ENCODE peak calls at places on chromosome 12, in eight cellular contexts. Y is CD8-positive, alpha-beta T cell; X is WTC11; P is PC-9; A is body of pancreas; D is tibial artery; S is Calu3; E is left lung. H is an unnamed sample.
A peak's percentile ranks its signal among the peaks of the same experiment; 100 is the strongest.

GRCh38 chr12:125533434-125534029 is 468.3 kb downstream of the AACS start:
- DNase-seq in Y (no peak), X (peak; percentile 86), P (no peak), A (peak; percentile 28), D (no peak), S (peak; percentile 86), E (no peak), H (peak; percentile 74)

GRCh38 chr12:113683566-113683965 is 211.9 kb upstream of the LHX5 start:
- DNase-seq in Y (no peak), X (no peak), P (no peak), A (no peak), D (no peak), S (no peak), E (no peak), H (no peak)

GRCh38 chr12:126432780-126433179 is 1367.5 kb downstream of the AACS start:
- DNase-seq in Y (no peak), X (no peak), P (no peak), A (no peak), D (no peak), S (no peak), E (no peak), H (no peak)

GRCh38 chr12:91704446-91704845 is 441.2 kb downstream of the BTG1 start:
- DNase-seq in Y (no peak), X (no peak), P (no peak), A (no peak), D (no peak), S (no peak), E (no peak), H (no peak)

GRCh38 chr12:49673446-49674317 is 33.5 kb downstream of the FMNL3 start:
- DNase-seq in Y (no peak), X (peak; percentile 66), P (no peak), A (peak; percentile 86), D (peak; percentile 97), S (no peak), E (peak; percentile 90), H (no peak)

GRCh38 chr12:51941011-51941561 is 10.4 kb upstream of the ACVR1B start:
- DNase-seq in Y (no peak), X (no peak), P (no peak), A (no peak), D (no peak), S (no peak), E (no peak), H (no peak)

GRCh38 chr12:96070670-96071279 is 35.4 kb upstream of the LTA4H start:
- DNase-seq in Y (no peak), X (peak; percentile 40), P (peak; percentile 72), A (no peak), D (no peak), S (no peak), E (no peak), H (no peak)

GRCh38 chr12:121872546-121873223 is 14.0 kb upstream of the HPD start:
- DNase-seq in Y (no peak), X (no peak), P (no peak), A (no peak), D (no peak), S (no peak), E (peak; percentile 55), H (no peak)

GRCh38 chr12:127398026-127398715 is 868.8 kb upstream of the TMEM132C start:
- DNase-seq in Y (no peak), X (no peak), P (no peak), A (no peak), D (no peak), S (no peak), E (no peak), H (no peak)

GRCh38 chr12:42023733-42024494 is 120.8 kb downstream of the GXYLT1 start:
- DNase-seq in Y (peak; percentile 66), X (peak; percentile 83), P (peak; percentile 37), A (peak; percentile 72), D (peak; percentile 82), S (peak; percentile 68), E (peak; percentile 78), H (peak; percentile 76)

GRCh38 chr12:83318386-83318971 is 631.8 kb downstream of the TMTC2 start:
- DNase-seq in Y (no peak), X (no peak), P (no peak), A (no peak), D (no peak), S (no peak), E (no peak), H (no peak)

GRCh38 chr12:50032516-50033316 is 7.4 kb upstream of the RACGAP1 start:
- DNase-seq in Y (no peak), X (peak; percentile 53), P (no peak), A (no peak), D (peak; percentile 52), S (no peak), E (peak; percentile 46), H (peak; percentile 36)

GRCh38 chr12:96985515-96986362 is 78.7 kb downstream of the NEDD1 start:
- DNase-seq in Y (peak; percentile 28), X (peak; percentile 63), P (no peak), A (peak; percentile 39), D (no peak), S (peak; percentile 69), E (no peak), H (peak; percentile 57)

GRCh38 chr12:125178222-125178621 is 113.0 kb downstream of the AACS start:
- DNase-seq in Y (no peak), X (no peak), P (no peak), A (no peak), D (no peak), S (no peak), E (no peak), H (no peak)

GRCh38 chr12:42589465-42590323 is at the start of gene PRICKLE1:
- DNase-seq in Y (no peak), X (peak; percentile 50), P (peak; percentile 36), A (peak; percentile 49), D (no peak), S (peak; percentile 48), E (no peak), H (no peak)

GRCh38 chr12:56236091-56236490 is 6.2 kb downstream of the SLC39A5 start:
- DNase-seq in Y (no peak), X (no peak), P (no peak), A (peak; percentile 59), D (no peak), S (no peak), E (no peak), H (no peak)

GRCh38 chr12:17335487-17335886 is 729.5 kb upstream of the LMO3 start:
- DNase-seq in Y (no peak), X (no peak), P (no peak), A (no peak), D (no peak), S (no peak), E (no peak), H (no peak)

GRCh38 chr12:112107728-112108447 is 695 bp downstream of the NAA25 start:
- DNase-seq in Y (no peak), X (peak; percentile 30), P (no peak), A (peak; percentile 37), D (peak; percentile 63), S (peak; percentile 19), E (peak; percentile 50), H (peak; percentile 54)

GRCh38 chr12:45762185-45763110 is 32.9 kb downstream of the ARID2 start:
- DNase-seq in Y (no peak), X (no peak), P (peak; percentile 53), A (no peak), D (no peak), S (peak; percentile 3), E (no peak), H (peak; percentile 70)

GRCh38 chr12:121718653-121719239 is 6.2 kb downstream of the TMEM120B start:
- DNase-seq in Y (no peak), X (no peak), P (no peak), A (no peak), D (no peak), S (no peak), E (no peak), H (no peak)

DNA sequence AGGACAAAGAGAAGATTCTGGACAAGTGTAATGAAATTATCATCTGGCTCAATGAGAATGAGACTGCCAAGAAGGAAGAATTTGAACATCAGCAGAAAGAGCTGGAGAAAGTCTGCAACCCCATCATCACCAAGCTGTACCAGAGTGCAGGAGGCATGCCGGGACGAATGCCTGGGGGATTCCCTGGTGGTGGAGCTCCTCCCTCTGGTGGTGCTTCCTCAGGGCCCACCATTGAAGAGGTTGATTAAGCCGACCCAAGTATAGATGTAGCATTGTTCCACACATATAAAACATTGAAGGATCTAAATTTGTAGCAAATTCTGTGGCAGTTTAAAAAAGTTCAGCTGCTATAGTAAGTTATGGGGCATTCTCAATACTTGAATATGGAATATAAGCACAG is 174.3 kb upstream of the CCND2 start:
- DNase-seq in Y (no peak), X (peak; percentile 50), P (no peak), A (no peak), D (no peak), S (no peak), E (no peak), H (no peak)
- TF ChIP-seq CTCF in Y (no peak), X (no peak), P (no peak), A (no peak), D (no peak), S (no peak), E (no peak), H (peak; percentile 18)

GRCh38 chr12:105766029-105766428 is 372.7 kb downstream of the NUAK1 start:
- DNase-seq in Y (no peak), X (no peak), P (no peak), A (no peak), D (no peak), S (no peak), E (no peak), H (no peak)
- TF ChIP-seq CTCF in Y (no peak), X (no peak), P (no peak), A (no peak), D (no peak), S (no peak), E (no peak), H (no peak)

GRCh38 chr12:103600967-103601728 is 14.1 kb downstream of the STAB2 start:
- DNase-seq in Y (no peak), X (no peak), P (no peak), A (no peak), D (no peak), S (no peak), E (no peak), H (no peak)
- TF ChIP-seq CTCF in Y (no peak), X (no peak), P (no peak), A (no peak), D (no peak), S (no peak), E (no peak), H (no peak)

DNA sequence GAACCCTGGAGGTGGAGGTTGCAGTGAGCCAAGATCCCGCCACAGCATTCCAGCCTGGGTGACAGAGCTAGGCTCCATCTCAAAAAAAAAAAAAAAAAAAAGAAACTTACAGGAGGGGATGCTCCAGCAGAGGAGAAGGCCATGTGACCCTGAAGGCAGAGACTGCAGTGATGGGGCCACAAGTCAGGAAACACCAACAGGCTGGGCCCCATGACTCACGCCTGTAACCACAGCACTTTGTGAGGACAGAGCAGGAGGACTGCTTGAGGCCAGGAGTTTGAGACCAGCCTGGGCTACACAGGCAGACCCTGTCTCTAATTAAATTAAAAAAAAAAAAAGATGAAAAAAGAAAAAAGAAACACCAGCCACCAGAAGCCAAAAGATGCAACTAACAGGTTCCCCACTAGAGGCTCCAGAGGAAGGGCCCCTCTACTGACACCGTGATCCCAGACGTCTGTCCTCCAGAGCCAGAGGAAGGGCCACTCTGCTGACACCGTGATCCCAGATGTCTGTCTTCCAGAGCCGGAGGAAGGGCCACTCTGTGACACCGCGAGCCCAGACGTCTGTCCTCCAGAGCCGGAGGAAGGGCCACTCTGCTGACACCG is 9.1 kb upstream of the GLT1D1 start:
- DNase-seq in Y (no peak), X (peak; percentile 11), P (no peak), A (no peak), D (no peak), S (no peak), E (peak; percentile 70), H (no peak)
- TF ChIP-seq CTCF in Y (no peak), X (no peak), P (peak; percentile 31), A (no peak), D (no peak), S (no peak), E (no peak), H (no peak)

H was measured in Caco-2.